ENCODE peak calls at places on chromosomes 4 and X, in five cellular contexts. One of them, this sample, is unnamed.

GRCh38 chrX:108331126-108331909 is 106.9 kb downstream of the COL4A6 start:
- DNase-seq in left ventricle myocardium inferior: no peak
- DNase-seq in A549: peak
- DNase-seq in foreskin fibroblast: no peak
- DNase-seq in H9: no peak
- DNase-seq in this sample: no peak

GRCh38 chr4:26583538-26583864 is 383 bp upstream of the TBC1D19 start:
- DNase-seq in left ventricle myocardium inferior: no peak
- DNase-seq in A549: no peak
- DNase-seq in foreskin fibroblast: no peak
- DNase-seq in H9: no peak
- DNase-seq in this sample: no peak

GRCh38 chr4:41853973-41854372 is 81.3 kb upstream of the TMEM33 start:
- DNase-seq in left ventricle myocardium inferior: no peak
- DNase-seq in A549: peak
- DNase-seq in foreskin fibroblast: no peak
- DNase-seq in H9: no peak
- DNase-seq in this sample: no peak

GRCh38 chr4:83114576-83114975 is at the start of gene PLAC8:
- DNase-seq in left ventricle myocardium inferior: no peak
- DNase-seq in A549: no peak
- DNase-seq in foreskin fibroblast: peak
- DNase-seq in H9: no peak
- DNase-seq in this sample: no peak

GRCh38 chr4:3803946-3804345 is 37.8 kb downstream of the ADRA2C start:
- DNase-seq in left ventricle myocardium inferior: no peak
- DNase-seq in A549: no peak
- DNase-seq in foreskin fibroblast: no peak
- DNase-seq in H9: no peak
- DNase-seq in this sample: no peak

GRCh38 chr4:95268819-95269565 is 279.8 kb downstream of the UNC5C start:
- DNase-seq in left ventricle myocardium inferior: no peak
- DNase-seq in A549: no peak
- DNase-seq in foreskin fibroblast: peak
- DNase-seq in H9: no peak
- DNase-seq in this sample: no peak

GRCh38 chr4:87853108-87853507 is 20.3 kb downstream of the MEPE start:
- DNase-seq in left ventricle myocardium inferior: no peak
- DNase-seq in A549: peak
- DNase-seq in foreskin fibroblast: peak
- DNase-seq in H9: no peak
- DNase-seq in this sample: peak

GRCh38 chrX:120251471-120252011 is 929 bp downstream of the ZBTB33 start:
- DNase-seq in left ventricle myocardium inferior: no peak
- DNase-seq in A549: peak
- DNase-seq in foreskin fibroblast: peak
- DNase-seq in H9: no peak
- DNase-seq in this sample: peak

GRCh38 chr4:52037730-52038108 is 380 bp downstream of the SGCB start:
- DNase-seq in left ventricle myocardium inferior: peak
- DNase-seq in A549: peak
- DNase-seq in foreskin fibroblast: peak
- DNase-seq in H9: peak
- DNase-seq in this sample: peak

GRCh38 chrX:79235899-79236298 is 91.4 kb downstream of the GPR174 start:
- DNase-seq in left ventricle myocardium inferior: no peak
- DNase-seq in A549: no peak
- DNase-seq in foreskin fibroblast: no peak
- DNase-seq in H9: no peak
- DNase-seq in this sample: no peak

GRCh38 chr4:120749445-120750151 is 172.9 kb downstream of the PRDM5 start:
- DNase-seq in left ventricle myocardium inferior: no peak
- DNase-seq in A549: no peak
- DNase-seq in foreskin fibroblast: no peak
- DNase-seq in H9: no peak
- DNase-seq in this sample: no peak

GRCh38 chr4:76984788-76985211 is 35.2 kb downstream of the SEPTIN11 start:
- DNase-seq in left ventricle myocardium inferior: peak
- DNase-seq in A549: no peak
- DNase-seq in foreskin fibroblast: peak
- DNase-seq in H9: no peak
- DNase-seq in this sample: peak

GRCh38 chrX:130637591-130637990 is 235.8 kb downstream of the RBMX2 start:
- DNase-seq in left ventricle myocardium inferior: no peak
- DNase-seq in A549: no peak
- DNase-seq in foreskin fibroblast: peak
- DNase-seq in H9: no peak
- DNase-seq in this sample: peak

GRCh38 chr4:138184881-138185280 is 57.3 kb downstream of the SLC7A11 start:
- DNase-seq in left ventricle myocardium inferior: no peak
- DNase-seq in A549: no peak
- DNase-seq in foreskin fibroblast: no peak
- DNase-seq in H9: no peak
- DNase-seq in this sample: no peak

GRCh38 chr4:148061795-148062194 is 329.9 kb downstream of the ARHGAP10 start:
- DNase-seq in left ventricle myocardium inferior: no peak
- DNase-seq in A549: no peak
- DNase-seq in foreskin fibroblast: no peak
- DNase-seq in H9: no peak
- DNase-seq in this sample: no peak

GRCh38 chr4:2371765-2372487 is 46.5 kb downstream of the ZFYVE28 start:
- DNase-seq in left ventricle myocardium inferior: no peak
- DNase-seq in A549: no peak
- DNase-seq in foreskin fibroblast: no peak
- DNase-seq in H9: no peak
- DNase-seq in this sample: no peak

GRCh38 chrX:39477438-39478120 is 620.2 kb downstream of the BCOR start:
- DNase-seq in left ventricle myocardium inferior: peak
- DNase-seq in A549: no peak
- DNase-seq in foreskin fibroblast: no peak
- DNase-seq in H9: peak
- DNase-seq in this sample: no peak

GRCh38 chr4:75099321-75099720 is 166.4 kb downstream of the PARM1 start:
- DNase-seq in left ventricle myocardium inferior: no peak
- DNase-seq in A549: no peak
- DNase-seq in foreskin fibroblast: no peak
- DNase-seq in H9: no peak
- DNase-seq in this sample: no peak

GRCh38 chr4:138522366-138522765 is 280.2 kb upstream of the SLC7A11 start:
- DNase-seq in left ventricle myocardium inferior: no peak
- DNase-seq in A549: peak
- DNase-seq in foreskin fibroblast: peak
- DNase-seq in H9: peak
- DNase-seq in this sample: peak

GRCh38 chr4:16676247-16676646 is 222.2 kb downstream of the LDB2 start:
- DNase-seq in left ventricle myocardium inferior: peak
- DNase-seq in A549: no peak
- DNase-seq in foreskin fibroblast: no peak
- DNase-seq in H9: no peak
- DNase-seq in this sample: no peak

GRCh38 chrX:65644621-65645287 is 22.7 kb upstream of the MSN start:
- DNase-seq in left ventricle myocardium inferior: peak
- DNase-seq in A549: peak
- DNase-seq in foreskin fibroblast: peak
- DNase-seq in H9: peak
- DNase-seq in this sample: peak

GRCh38 chr4:114393295-114394038 is 205.1 kb upstream of the UGT8 start:
- DNase-seq in left ventricle myocardium inferior: no peak
- DNase-seq in A549: no peak
- DNase-seq in foreskin fibroblast: no peak
- DNase-seq in H9: no peak
- DNase-seq in this sample: no peak

GRCh38 chr4:13476915-13477314 is 7.2 kb downstream of the RAB28 start:
- DNase-seq in left ventricle myocardium inferior: no peak
- DNase-seq in A549: no peak
- DNase-seq in foreskin fibroblast: peak
- DNase-seq in H9: no peak
- DNase-seq in this sample: peak

GRCh38 chr4:14264437-14264836 is 636.9 kb upstream of the BOD1L1 start:
- DNase-seq in left ventricle myocardium inferior: no peak
- DNase-seq in A549: peak
- DNase-seq in foreskin fibroblast: peak
- DNase-seq in H9: peak
- DNase-seq in this sample: peak

GRCh38 chr4:19776021-19776459 is 475.7 kb upstream of the SLIT2 start:
- DNase-seq in left ventricle myocardium inferior: no peak
- DNase-seq in A549: peak
- DNase-seq in foreskin fibroblast: peak
- DNase-seq in H9: no peak
- DNase-seq in this sample: peak

GRCh38 chrX:133859860-133860259 is 125.5 kb downstream of the GPC3 start:
- DNase-seq in left ventricle myocardium inferior: no peak
- DNase-seq in A549: no peak
- DNase-seq in foreskin fibroblast: peak
- DNase-seq in H9: no peak
- DNase-seq in this sample: peak

GRCh38 chr4:6468376-6468775 is 4.0 kb downstream of the PPP2R2C start:
- DNase-seq in left ventricle myocardium inferior: no peak
- DNase-seq in A549: no peak
- DNase-seq in foreskin fibroblast: no peak
- DNase-seq in H9: no peak
- DNase-seq in this sample: no peak

GRCh38 chrX:53249387-53250042 is 24.5 kb upstream of the KDM5C start:
- DNase-seq in left ventricle myocardium inferior: no peak
- DNase-seq in A549: no peak
- DNase-seq in foreskin fibroblast: no peak
- DNase-seq in H9: no peak
- DNase-seq in this sample: no peak

GRCh38 chrX:53247928-53248327 is 22.9 kb upstream of the KDM5C start:
- DNase-seq in left ventricle myocardium inferior: no peak
- DNase-seq in A549: no peak
- DNase-seq in foreskin fibroblast: no peak
- DNase-seq in H9: no peak
- DNase-seq in this sample: no peak

GRCh38 chrX:53253293-53254020 is 27.9 kb downstream of the IQSEC2 start:
- DNase-seq in left ventricle myocardium inferior: no peak
- DNase-seq in A549: no peak
- DNase-seq in foreskin fibroblast: no peak
- DNase-seq in H9: no peak
- DNase-seq in this sample: peak

GRCh38 chrX:53250556-53250955 is 25.5 kb upstream of the KDM5C start:
- DNase-seq in left ventricle myocardium inferior: no peak
- DNase-seq in A549: no peak
- DNase-seq in foreskin fibroblast: no peak
- DNase-seq in H9: no peak
- DNase-seq in this sample: no peak

GRCh38 chrX:53251307-53251706 is 26.3 kb upstream of the KDM5C start:
- DNase-seq in left ventricle myocardium inferior: no peak
- DNase-seq in A549: no peak
- DNase-seq in foreskin fibroblast: peak
- DNase-seq in H9: no peak
- DNase-seq in this sample: no peak
- TF ChIP-seq CTCF in left ventricle myocardium inferior: no peak
- TF ChIP-seq CTCF in A549: no peak
- TF ChIP-seq CTCF in foreskin fibroblast: no peak
- TF ChIP-seq CTCF in H9: no peak
- TF ChIP-seq CTCF in this sample: no peak

DNA sequence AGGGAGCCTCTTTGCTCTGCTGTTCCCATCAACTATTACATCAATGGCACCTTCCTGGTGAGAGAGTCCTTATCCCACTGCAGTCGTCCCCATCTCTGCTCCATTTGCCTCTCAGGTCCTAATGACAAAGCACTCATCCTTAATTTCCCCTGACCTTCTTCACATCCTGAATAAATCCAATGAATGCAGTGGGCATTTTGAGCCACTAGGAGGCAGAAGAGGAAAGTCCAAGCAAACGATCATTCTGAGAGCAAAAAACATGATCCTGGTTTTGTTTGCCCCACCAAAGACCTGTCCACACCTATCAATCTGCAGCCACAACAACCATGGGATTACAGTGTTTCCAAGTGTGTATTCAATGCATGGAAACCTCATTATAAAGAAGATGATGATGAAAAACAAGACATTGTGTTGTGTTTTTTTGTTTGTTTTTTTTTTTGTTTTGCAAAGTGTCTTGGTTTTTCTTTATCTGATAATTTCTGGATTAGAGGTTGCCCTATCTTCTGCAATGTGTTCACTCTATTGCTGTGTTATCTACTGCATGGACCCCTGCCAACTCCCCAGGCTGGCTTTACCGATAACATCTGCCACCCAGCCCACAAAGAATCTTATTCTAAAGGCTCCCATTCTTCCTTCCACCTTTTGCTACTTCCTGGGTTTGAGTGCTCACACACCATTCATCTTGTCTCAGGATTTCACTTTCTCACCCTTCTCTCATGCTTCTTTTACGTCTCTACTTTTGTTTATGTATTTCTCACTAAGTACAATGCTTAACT is 207.2 kb downstream of the NLGN4X start:
- DNase-seq in left ventricle myocardium inferior: no peak
- DNase-seq in A549: peak
- DNase-seq in foreskin fibroblast: peak
- DNase-seq in H9: peak
- DNase-seq in this sample: no peak
- TF ChIP-seq CTCF in left ventricle myocardium inferior: peak
- TF ChIP-seq CTCF in A549: peak
- TF ChIP-seq CTCF in foreskin fibroblast: peak
- TF ChIP-seq CTCF in H9: peak
- TF ChIP-seq CTCF in this sample: peak

GRCh38 chrX:19070555-19070994 is 51.7 kb downstream of the ADGRG2 start:
- DNase-seq in left ventricle myocardium inferior: peak
- DNase-seq in A549: no peak
- DNase-seq in foreskin fibroblast: no peak
- DNase-seq in H9: no peak
- DNase-seq in this sample: no peak
- TF ChIP-seq CTCF in left ventricle myocardium inferior: no peak
- TF ChIP-seq CTCF in A549: no peak
- TF ChIP-seq CTCF in foreskin fibroblast: no peak
- TF ChIP-seq CTCF in H9: no peak
- TF ChIP-seq CTCF in this sample: no peak

GRCh38 chrX:15854712-15855561 is at the start of gene AP1S2:
- DNase-seq in left ventricle myocardium inferior: peak
- DNase-seq in A549: peak
- DNase-seq in foreskin fibroblast: peak
- DNase-seq in H9: peak
- DNase-seq in this sample: peak

GRCh38 chrX:15855562-15856256 is 1.1 kb upstream of the AP1S2 start:
- DNase-seq in left ventricle myocardium inferior: no peak
- DNase-seq in A549: no peak
- DNase-seq in foreskin fibroblast: no peak
- DNase-seq in H9: no peak
- DNase-seq in this sample: no peak

GRCh38 chrX:15853586-15854079 is 980 bp downstream of the AP1S2 start:
- DNase-seq in left ventricle myocardium inferior: no peak
- DNase-seq in A549: no peak
- DNase-seq in foreskin fibroblast: peak
- DNase-seq in H9: no peak
- DNase-seq in this sample: no peak

GRCh38 chrX:15854080-15854655 is 445 bp downstream of the AP1S2 start:
- DNase-seq in left ventricle myocardium inferior: peak
- DNase-seq in A549: peak
- DNase-seq in foreskin fibroblast: peak
- DNase-seq in H9: peak
- DNase-seq in this sample: peak

DNA sequence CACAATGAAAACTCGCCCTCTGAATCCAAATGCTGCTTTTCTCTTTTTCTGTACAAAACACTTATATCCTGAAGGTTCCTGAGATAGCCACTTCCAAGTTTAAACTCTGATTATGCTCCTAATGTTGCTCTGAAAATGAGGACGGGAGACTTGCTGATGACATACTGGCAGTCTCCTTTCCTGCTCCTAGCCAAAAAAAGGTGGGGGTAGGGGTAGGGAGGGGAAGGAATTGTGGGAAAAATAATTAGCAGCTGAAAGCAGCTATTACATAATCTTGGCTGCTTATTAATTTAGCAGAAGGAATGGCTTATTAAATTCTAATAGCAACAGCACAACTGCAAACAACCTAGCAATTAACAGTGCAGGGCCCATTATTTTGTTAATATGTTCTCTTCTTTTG is 2.0 kb upstream of the AP1S2 start:
- DNase-seq in left ventricle myocardium inferior: no peak
- DNase-seq in A549: no peak
- DNase-seq in foreskin fibroblast: no peak
- DNase-seq in H9: no peak
- DNase-seq in this sample: no peak
- TF ChIP-seq CTCF in left ventricle myocardium inferior: no peak
- TF ChIP-seq CTCF in A549: no peak
- TF ChIP-seq CTCF in foreskin fibroblast: no peak
- TF ChIP-seq CTCF in H9: no peak
- TF ChIP-seq CTCF in this sample: no peak

This sample was measured in fibroblast of the aortic adventitia.